ENCODE peak calls at places on chromosomes 7 and 10, in seven cellular contexts. Z is HCT116, H is body of pancreas, X is sigmoid colon, T is foreskin keratinocyte, E is PC-3, B is thoracic aorta. W is an unnamed sample. For H3K27me3 and H3K4me1, the result is how much of the 10 kb centered on the place peaks cover.

GRCh38 chr7:15558747-15559146 is 3.1 kb downstream of the AGMO start:
- DNase-seq in T (peak), H (no peak), Z (no peak), E (no peak), B (no peak), X (no peak), W (no peak)

GRCh38 chr10:42952358-42952757 is 124.5 kb upstream of the RET start:
- DNase-seq in B (no peak), T (peak), E (peak), H (peak), X (peak), Z (peak), W (no peak)

GRCh38 chr7:141366098-141366621 is 185.1 kb upstream of the AGK start:
- DNase-seq in X (no peak), H (no peak), B (no peak), E (no peak), T (no peak), Z (no peak), W (no peak)

GRCh38 chr7:29569648-29570047 is 6.0 kb downstream of the PRR15 start:
- DNase-seq in E (peak), X (no peak), B (no peak), Z (no peak), H (no peak), T (peak), W (no peak)

GRCh38 chr7:47757946-47758371 is 176.0 kb upstream of the TNS3 start:
- DNase-seq in T (no peak), Z (no peak), H (peak), X (no peak), E (no peak), B (peak), W (peak)

GRCh38 chr10:63758080-63758479 is 236.9 kb downstream of the REEP3 start:
- DNase-seq in Z (no peak), T (no peak), H (no peak), X (no peak), E (no peak), B (no peak), W (no peak)

GRCh38 chr10:57898231-57898630 is 369.5 kb downstream of the IPMK start:
- DNase-seq in E (peak), H (peak), T (peak), X (no peak), Z (no peak), B (no peak), W (no peak)

GRCh38 chr7:127770870-127771269 is 118.9 kb downstream of the SND1 start:
- DNase-seq in H (no peak), E (no peak), Z (no peak), X (no peak), B (no peak), T (no peak), W (no peak)

GRCh38 chr10:117684673-117685211 is 142.2 kb downstream of the EMX2 start:
- DNase-seq in T (no peak), H (peak), Z (no peak), X (no peak), E (peak), B (no peak), W (peak)

GRCh38 chr10:101046332-101047238 is 15.2 kb upstream of the KAZALD1 start:
- DNase-seq in H (no peak), T (no peak), X (no peak), E (no peak), Z (no peak), B (no peak), W (no peak)

GRCh38 chr10:114502071-114502470 is 97.8 kb upstream of the AFAP1L2 start:
- DNase-seq in Z (no peak), X (no peak), B (no peak), T (no peak), E (no peak), H (no peak), W (no peak)

DNA sequence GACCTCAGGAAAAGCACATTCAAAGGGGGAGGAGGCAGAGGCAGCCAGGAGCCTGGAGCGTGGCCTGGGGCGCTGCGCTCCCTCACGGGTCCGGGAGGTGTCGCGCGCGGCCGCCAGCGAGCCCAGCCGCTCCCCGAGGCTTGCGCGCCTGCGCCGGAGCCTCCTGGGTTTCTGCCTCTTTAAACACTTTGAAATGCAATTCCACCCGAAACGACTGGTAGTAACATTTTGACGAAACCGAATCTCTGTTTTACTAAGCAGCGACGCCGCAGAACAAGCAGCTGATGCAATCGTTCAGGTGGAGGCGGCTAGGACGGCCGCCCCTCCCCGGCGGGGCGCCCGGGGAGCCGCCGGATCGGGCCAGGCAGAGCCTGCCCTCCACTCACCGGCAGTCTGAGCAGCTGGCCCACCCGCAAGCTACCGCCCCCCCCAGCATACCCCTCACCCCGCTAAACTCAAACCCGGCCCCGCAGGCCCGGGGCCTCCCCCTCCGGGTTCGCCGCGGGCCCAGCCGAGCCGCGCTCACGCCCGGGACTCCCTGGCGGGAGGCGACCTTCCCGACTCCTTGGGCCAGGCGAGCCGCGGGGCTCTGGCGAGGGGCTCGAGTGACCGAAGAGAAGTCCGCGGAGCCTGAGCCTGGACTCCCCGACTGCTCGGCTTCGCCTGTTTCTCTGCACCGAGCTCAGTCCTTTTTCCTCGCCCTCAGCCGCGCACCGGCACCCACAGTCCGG is 3.3 kb downstream of the MKX start:
- DNase-seq in T (peak), E (peak), Z (peak), B (no peak), X (peak), H (peak), W (peak)
- H3K27ac ChIP-seq in T (no peak), E (peak), Z (peak), B (peak), X (peak), H (peak), W (no peak)

GRCh38 chr10:23198940-23199767 is 7.0 kb downstream of the PTF1A start:
- DNase-seq in H (peak), E (no peak), Z (no peak), T (peak), X (no peak), B (no peak), W (no peak)

GRCh38 chr10:23200997-23201652 is 9.0 kb downstream of the PTF1A start:
- DNase-seq in Z (no peak), E (no peak), X (no peak), H (peak), B (no peak), T (no peak), W (no peak)

GRCh38 chr10:23200586-23200985 is 8.5 kb downstream of the PTF1A start:
- DNase-seq in X (no peak), H (no peak), E (no peak), Z (no peak), T (no peak), B (no peak), W (no peak)

GRCh38 chr10:23198610-23198939 is 6.5 kb downstream of the PTF1A start:
- DNase-seq in E (no peak), Z (no peak), T (no peak), H (no peak), X (no peak), B (no peak), W (no peak)

DNA sequence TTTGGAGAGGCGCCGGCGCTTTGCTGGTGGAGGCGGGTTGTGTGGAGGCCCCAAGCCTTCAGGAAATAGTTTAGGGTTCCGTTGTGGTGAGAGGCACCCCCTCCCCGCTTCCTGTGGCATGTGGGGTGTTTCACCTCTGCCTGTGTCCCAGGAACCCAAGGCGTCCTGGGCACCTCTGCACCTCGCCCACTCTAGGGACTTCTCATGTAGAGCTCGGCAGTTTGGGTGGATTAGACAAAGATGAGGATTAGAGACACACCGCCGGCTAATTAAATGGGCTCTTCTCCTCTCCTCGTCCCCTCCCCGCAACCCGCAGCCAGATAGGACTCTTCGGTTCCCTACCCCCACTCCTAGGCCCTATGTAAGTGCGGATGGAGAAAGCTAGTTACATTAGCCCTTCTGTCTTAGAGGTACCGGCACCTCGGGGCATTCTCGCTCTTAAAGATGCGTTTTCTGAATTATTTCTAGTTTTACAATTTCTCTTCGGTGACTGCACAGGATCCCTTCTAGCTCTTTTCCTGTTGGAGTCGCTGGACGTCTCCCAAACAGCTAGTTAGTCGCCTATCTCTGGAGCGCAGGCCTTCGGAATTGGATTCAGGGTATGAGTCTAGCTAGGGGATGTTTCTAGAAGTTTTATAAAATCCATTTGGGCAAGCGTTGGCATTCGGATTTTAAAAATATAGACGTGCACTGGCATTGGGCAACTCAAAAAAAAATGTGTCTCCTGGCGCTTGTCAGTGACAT is 7.8 kb downstream of the PTF1A start:
- DNase-seq in T (no peak), X (no peak), H (no peak), Z (no peak), B (no peak), E (no peak), W (no peak)
- H3K27me3 ChIP-seq in T (half or more), X (under half), H (under half), Z (under half), B (under half), E (half or more), W (under half)

DNA sequence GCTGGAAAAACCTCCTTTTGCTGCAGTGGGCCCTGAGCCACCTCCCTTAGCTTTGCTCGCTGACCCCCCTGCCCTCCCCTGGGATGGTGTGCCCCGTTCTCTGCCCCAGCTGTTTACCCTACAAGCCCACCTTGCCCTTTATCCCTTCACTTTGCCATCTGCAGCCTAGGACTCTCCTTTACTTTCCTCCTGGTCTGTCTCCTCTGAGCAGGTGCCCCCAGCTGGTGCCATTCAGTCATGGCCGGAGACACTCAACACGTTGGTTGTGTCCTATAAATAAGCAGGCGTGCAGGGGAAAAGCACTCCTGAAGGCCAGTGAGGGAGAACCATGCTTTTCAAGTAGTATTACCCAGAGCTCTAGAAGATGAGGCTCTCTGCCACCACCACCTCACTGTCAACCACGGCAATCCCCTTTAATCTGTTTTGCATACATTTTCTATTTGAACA is 6.1 kb downstream of the RASSF4 start:
- DNase-seq in H (no peak), B (no peak), X (no peak), T (no peak), E (no peak), Z (no peak), W (no peak)
- H3K4me1 ChIP-seq in H (half or more), B (half or more), X (under half), T (under half), E (under half), Z (under half), W (half or more)

GRCh38 chr10:128210215-128211063 is 84.2 kb upstream of the MKI67 start:
- DNase-seq in H (peak), T (no peak), E (peak), B (no peak), X (peak), Z (peak), W (peak)
- H3K27ac ChIP-seq in H (no peak), T (no peak), E (no peak), B (peak), X (peak), Z (peak), W (no peak)

GRCh38 chr7:5423272-5423843 is at the start of gene TNRC18:
- DNase-seq in T (no peak), Z (no peak), H (no peak), B (no peak), X (peak), E (no peak), W (peak)

GRCh38 chr7:5420108-5420840 is 3.4 kb downstream of the TNRC18 start:
- DNase-seq in Z (no peak), E (no peak), H (peak), X (no peak), T (no peak), B (no peak), W (no peak)

GRCh38 chr7:5420841-5421625 is 2.6 kb downstream of the TNRC18 start:
- DNase-seq in B (no peak), E (no peak), H (peak), X (no peak), Z (no peak), T (no peak), W (no peak)

GRCh38 chr7:5422324-5423271 is 1.0 kb downstream of the TNRC18 start:
- DNase-seq in H (peak), B (no peak), T (peak), X (no peak), E (peak), Z (no peak), W (peak)

GRCh38 chr7:5421626-5422323 is 1.9 kb downstream of the TNRC18 start:
- DNase-seq in B (no peak), H (peak), Z (no peak), T (peak), E (peak), X (peak), W (peak)
- H3K27me3 ChIP-seq in B (under half), H (under half), Z (under half), T (under half), E (under half), X (under half), W (under half)

GRCh38 chr10:119135517-119135890 is 30.0 kb downstream of the SFXN4 start:
- DNase-seq in E (no peak), Z (no peak), X (peak), H (peak), T (no peak), B (no peak), W (no peak)
- H3K4me1 ChIP-seq in E (under half), Z (under half), X (under half), H (under half), T (under half), B (under half), W (under half)

GRCh38 chr7:123122951-123123350 is 76.8 kb downstream of the SLC13A1 start:
- DNase-seq in X (no peak), E (no peak), B (no peak), H (no peak), Z (no peak), T (no peak), W (no peak)
- H3K27ac ChIP-seq in X (no peak), E (no peak), B (no peak), H (no peak), Z (no peak), T (no peak), W (no peak)

W was measured in right cardiac atrium.